ENCODE peak calls at places on chromosomes 1 and 21, in seven cellular contexts. T, N, Y, B, I, Z and F are unnamed samples.

GRCh38 chr21:20451051-20451450 is 547.2 kb upstream of the NCAM2 start:
- DNase-seq in I (no peak), Y (no peak), T (peak), Z (no peak), B (no peak), N (no peak), F (peak)

GRCh38 chr1:26786437-26787380 is 1.0 kb upstream of the PIGV start:
- DNase-seq in T (no peak), B (peak), N (no peak), I (peak), Z (peak), Y (no peak), F (peak)

GRCh38 chr21:16125274-16125673 is 395.5 kb downstream of the USP25 start:
- DNase-seq in B (no peak), Z (no peak), Y (no peak), I (no peak), T (no peak), N (no peak), F (no peak)

GRCh38 chr1:206907304-206907991 is 10.2 kb downstream of the IL24 start:
- DNase-seq in N (no peak), T (no peak), I (peak), B (no peak), Y (no peak), Z (no peak), F (no peak)

GRCh38 chr1:241118049-241118448 is 239.0 kb downstream of the RGS7 start:
- DNase-seq in Z (no peak), B (no peak), T (no peak), N (no peak), Y (no peak), I (no peak), F (no peak)

GRCh38 chr1:23745515-23745914 is 2.2 kb downstream of the ELOA start:
- DNase-seq in I (no peak), B (peak), T (peak), Y (no peak), Z (no peak), N (no peak), F (peak)

GRCh38 chr1:24946861-24947658 is 17.0 kb upstream of the RUNX3 start:
- DNase-seq in I (no peak), Y (no peak), N (no peak), T (no peak), B (peak), Z (peak), F (no peak)

GRCh38 chr21:38806153-38806941 is 618 bp downstream of the ETS2 start:
- DNase-seq in N (no peak), I (peak), B (peak), T (no peak), Y (peak), Z (no peak), F (no peak)

GRCh38 chr21:27532081-27532480 is 565.2 kb upstream of the ADAMTS5 start:
- DNase-seq in T (no peak), Z (no peak), B (no peak), I (no peak), N (no peak), Y (no peak), F (peak)

GRCh38 chr1:41856361-41857285 is 62.1 kb downstream of the HIVEP3 start:
- DNase-seq in Y (no peak), T (no peak), I (no peak), B (no peak), Z (no peak), N (no peak), F (no peak)